ENCODE peak calls at places on chromosomes 16 and 17, in eight cellular contexts. I, V, A, S, G, U, J and L are unnamed samples.
A peak's percentile ranks its signal among the peaks of the same experiment; 100 is the strongest.

GRCh38 chr17:74695629-74696028 is 17.1 kb downstream of the CD300LF start:
- DNase-seq in J (no peak), V (no peak), I (no peak), U (no peak), A (no peak), G (no peak), S (no peak), L (no peak)

GRCh38 chr16:396605-397004 is 394 bp upstream of the NME4 start:
- DNase-seq in J (no peak), S (no peak), A (peak; percentile 63), I (peak; percentile 67), U (peak; percentile 50), G (no peak), V (no peak), L (peak; percentile 67)

GRCh38 chr16:53053967-53054669 is 673 bp upstream of the CHD9 start:
- DNase-seq in I (peak; percentile 64), J (peak; percentile 27), A (peak; percentile 48), G (no peak), V (no peak), S (peak; percentile 53), U (peak; percentile 44), L (peak; percentile 76)

GRCh38 chr16:66925322-66925840 is at the start of gene RRAD:
- DNase-seq in S (peak; percentile 74), J (no peak), A (no peak), G (peak; percentile 11), V (peak; percentile 25), U (peak; percentile 93), I (peak; percentile 63), L (no peak)

GRCh38 chr17:1870592-1870991 is 40.8 kb downstream of the RPA1 start:
- DNase-seq in U (no peak), A (peak; percentile 14), G (no peak), V (no peak), S (no peak), I (peak; percentile 50), J (no peak), L (no peak)

GRCh38 chr16:57694556-57695377 is at the start of gene DRC7:
- DNase-seq in S (no peak), V (no peak), I (peak; percentile 75), U (peak; percentile 72), G (no peak), J (peak; percentile 54), A (no peak), L (peak; percentile 69)

GRCh38 chr17:49748791-49749190 is 15.1 kb downstream of the FAM117A start:
- DNase-seq in J (no peak), A (peak; percentile 93), V (peak; percentile 33), U (peak; percentile 49), S (no peak), I (peak; percentile 73), G (no peak), L (no peak)

GRCh38 chr17:32725697-32726096 is 151.2 kb downstream of the MYO1D start:
- DNase-seq in I (no peak), J (no peak), G (no peak), V (no peak), S (no peak), A (no peak), U (peak; percentile 6), L (no peak)

GRCh38 chr17:42520540-42520951 is 15.5 kb upstream of the NAGLU start:
- DNase-seq in A (no peak), S (no peak), J (no peak), V (no peak), U (no peak), I (no peak), G (no peak), L (peak; percentile 60)

GRCh38 chr17:50037321-50038107 is 18.4 kb upstream of the ITGA3 start:
- DNase-seq in A (no peak), S (peak; percentile 38), I (no peak), G (no peak), V (no peak), J (no peak), U (peak; percentile 90), L (no peak)

GRCh38 chr16:84820305-84820684 is 510 bp downstream of the CRISPLD2 start:
- DNase-seq in I (no peak), S (no peak), U (no peak), J (no peak), V (no peak), A (no peak), G (no peak), L (no peak)

GRCh38 chr17:78159575-78160158 is 8.7 kb upstream of the SYNGR2 start:
- DNase-seq in I (peak; percentile 47), A (no peak), V (no peak), S (no peak), J (no peak), G (no peak), U (no peak), L (no peak)

GRCh38 chr17:81947189-81947588 is at the start of gene MYADML2:
- DNase-seq in G (no peak), U (no peak), I (no peak), S (no peak), V (no peak), A (no peak), J (no peak), L (no peak)

GRCh38 chr17:16923904-16924700 is 47.8 kb downstream of the TNFRSF13B start:
- DNase-seq in G (no peak), I (no peak), V (no peak), U (no peak), J (no peak), A (no peak), S (no peak), L (no peak)

GRCh38 chr16:25265968-25266367 is 8.3 kb upstream of the ZKSCAN2 start:
- DNase-seq in V (no peak), G (no peak), J (no peak), I (no peak), U (no peak), S (no peak), A (no peak), L (no peak)

GRCh38 chr16:85057212-85057889 is 29.8 kb downstream of the KIAA0513 start:
- DNase-seq in V (no peak), G (no peak), A (no peak), J (no peak), I (peak; percentile 44), U (peak; percentile 27), S (no peak), L (peak; percentile 46)

GRCh38 chr16:81599034-81599744 is 154.6 kb downstream of the CMIP start:
- DNase-seq in G (no peak), V (no peak), A (no peak), U (no peak), J (no peak), I (no peak), S (no peak), L (no peak)

GRCh38 chr16:19776147-19776546 is 58.1 kb downstream of the IQCK start:
- DNase-seq in S (no peak), J (no peak), A (peak; percentile 63), V (no peak), G (no peak), I (no peak), U (no peak), L (no peak)